ENCODE peak calls at places on chromosomes 13 and 19, in nine cellular contexts. B, L, A, H, V, D, T, K and M are unnamed samples.

GRCh38 chr13:95239293-95239692 is 62.0 kb downstream of the ABCC4 start:
- DNase-seq in B (no peak), T (no peak), V (no peak), D (peak), L (no peak), A (peak), K (no peak), H (no peak), M (no peak)

GRCh38 chr19:4575978-4576933 is 16.8 kb upstream of the SEMA6B start:
- DNase-seq in B (peak), H (peak), V (peak), D (peak), T (peak), L (peak), K (peak), A (no peak), M (peak)

GRCh38 chr13:73440296-73440895 is 381.6 kb downstream of the KLF5 start:
- DNase-seq in D (no peak), T (no peak), A (no peak), B (peak), K (no peak), H (no peak), V (no peak), L (peak), M (no peak)

GRCh38 chr19:19348266-19348665 is 27.6 kb downstream of the MAU2 start:
- DNase-seq in H (no peak), L (peak), B (no peak), K (no peak), V (no peak), T (no peak), A (no peak), D (no peak), M (no peak)

GRCh38 chr13:94878721-94879120 is 166.4 kb upstream of the SOX21 start:
- DNase-seq in H (no peak), V (no peak), T (no peak), D (no peak), A (no peak), K (no peak), L (no peak), B (no peak), M (no peak)

GRCh38 chr13:57409121-57409520 is 222.4 kb upstream of the PCDH17 start:
- DNase-seq in B (no peak), K (no peak), D (no peak), L (no peak), A (no peak), V (no peak), H (no peak), T (no peak), M (no peak)

GRCh38 chr19:23800281-23800680 is 41.6 kb upstream of the ZNF681 start:
- DNase-seq in H (no peak), V (no peak), T (no peak), A (no peak), D (no peak), K (no peak), B (no peak), L (no peak), M (no peak)

GRCh38 chr13:111370147-111370546 is 49.7 kb downstream of the TEX29 start:
- DNase-seq in D (no peak), L (no peak), B (no peak), V (no peak), T (no peak), H (no peak), A (no peak), K (no peak), M (no peak)

GRCh38 chr19:36152061-36152885 is at the start of gene COX7A1:
- DNase-seq in B (peak), H (peak), L (peak), K (peak), D (peak), V (peak), A (no peak), T (peak), M (peak)

GRCh38 chr19:6026390-6026897 is 48.5 kb upstream of the RANBP3 start:
- DNase-seq in K (no peak), H (no peak), L (no peak), T (no peak), A (no peak), D (no peak), B (no peak), V (peak), M (peak)

DNA sequence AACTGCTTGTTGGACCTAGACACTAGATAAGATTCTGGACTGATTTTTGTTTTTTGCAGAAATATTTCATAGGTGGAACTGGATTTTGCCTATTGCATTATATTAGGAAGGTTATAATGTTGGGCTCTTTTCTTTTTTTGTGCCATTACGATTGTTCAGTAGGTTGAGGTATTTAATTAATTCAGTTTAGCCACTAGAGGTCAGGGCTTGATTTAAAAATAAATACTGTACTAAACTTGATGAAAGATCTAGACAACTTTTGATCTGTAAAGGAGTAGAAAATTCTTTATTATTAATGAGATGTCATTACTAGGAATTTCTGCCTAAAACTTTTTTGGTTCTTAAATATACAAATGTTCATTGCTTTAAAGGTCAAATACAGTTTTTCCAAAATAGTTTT is 15.2 kb upstream of the SUPT20H start:
- DNase-seq in T (no peak), L (peak), D (no peak), K (no peak), A (no peak), V (no peak), B (peak), H (no peak), M (no peak)
- TF ChIP-seq CTCF in T (peak), L (peak), D (peak), K (peak), A (peak), V (peak), B (peak), H (no peak), M (peak)

GRCh38 chr19:17103177-17103576 is 27.6 kb downstream of the MYO9B start:
- DNase-seq in B (peak), T (peak), V (no peak), H (no peak), K (no peak), A (no peak), D (no peak), L (peak), M (no peak)
- TF ChIP-seq CTCF in B (peak), T (peak), V (peak), H (no peak), K (peak), A (peak), D (peak), L (peak), M (peak)

GRCh38 chr19:10227215-10227971 is 3.7 kb downstream of the S1PR2 start:
- DNase-seq in H (peak), B (peak), K (peak), D (no peak), T (no peak), V (no peak), A (no peak), L (no peak), M (peak)
- TF ChIP-seq CTCF in H (no peak), B (no peak), K (no peak), D (no peak), T (no peak), V (no peak), A (no peak), L (no peak), M (no peak)

DNA sequence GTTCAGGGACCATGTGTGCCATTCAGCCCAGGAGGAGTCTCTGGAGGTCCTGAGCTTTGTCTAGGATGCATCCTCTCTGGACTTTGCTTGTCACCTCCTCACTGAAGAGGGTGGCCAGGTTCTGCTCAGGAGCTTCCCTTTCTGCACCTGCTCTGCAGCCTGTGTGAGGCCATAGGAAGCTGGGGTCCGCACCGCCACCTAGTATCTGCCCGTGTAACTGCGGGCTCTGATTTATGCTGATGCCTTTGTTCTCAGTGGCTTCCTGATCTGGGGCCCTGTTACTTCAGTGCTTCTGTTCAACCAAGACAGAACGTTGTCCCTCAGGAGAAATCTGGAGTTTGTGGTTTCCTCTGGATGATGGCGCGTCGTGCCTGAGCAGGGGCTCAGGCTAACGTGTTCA is 15.5 kb downstream of the ZNF610 start:
- DNase-seq in D (no peak), V (no peak), B (no peak), H (no peak), T (no peak), L (no peak), K (no peak), A (no peak), M (no peak)
- TF ChIP-seq CTCF in D (no peak), V (no peak), B (no peak), H (no peak), T (no peak), L (no peak), K (no peak), A (no peak), M (no peak)

DNA sequence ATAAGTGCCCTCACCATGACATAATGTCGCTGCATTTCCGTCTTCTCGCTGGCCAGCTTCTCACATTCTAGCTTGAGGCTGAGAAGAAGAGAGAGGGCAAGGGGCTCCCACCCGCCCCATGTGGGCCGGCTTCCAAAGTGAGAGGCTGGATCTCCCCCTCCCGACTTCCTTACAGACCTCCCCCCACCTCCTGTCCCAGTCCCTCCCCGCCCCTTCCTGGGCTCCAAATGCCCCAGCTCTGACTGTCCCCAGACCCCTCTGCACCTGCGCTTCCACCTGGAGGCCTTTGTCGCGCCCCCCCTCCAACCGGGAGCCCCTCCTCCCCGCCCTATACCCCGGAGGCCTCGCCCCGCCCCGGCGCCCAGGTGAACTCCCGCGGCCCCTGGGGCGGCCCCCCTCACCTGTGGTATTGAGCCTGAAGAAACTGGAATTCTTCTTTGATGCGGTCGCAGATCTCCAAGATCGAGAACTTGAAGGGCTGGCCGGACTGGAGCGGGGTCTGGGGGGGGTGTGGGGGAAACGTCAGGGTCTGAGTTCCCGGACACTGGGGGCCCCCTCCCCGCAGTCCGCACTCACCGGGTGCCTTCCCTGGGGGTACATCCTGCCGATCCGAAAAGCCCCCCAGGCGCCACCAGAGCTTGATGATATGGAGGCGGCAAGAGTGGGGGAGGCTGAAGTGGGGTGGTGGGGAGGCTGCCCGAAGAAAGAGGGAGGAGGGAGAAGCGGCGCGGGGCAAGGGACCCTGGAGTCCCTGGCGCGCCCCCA is 593 bp downstream of the TLE2 start:
- DNase-seq in K (no peak), D (peak), H (no peak), V (no peak), T (peak), L (no peak), A (no peak), B (no peak), M (peak)
- TF ChIP-seq CTCF in K (no peak), D (no peak), H (no peak), V (no peak), T (no peak), L (no peak), A (no peak), B (no peak), M (no peak)

GRCh38 chr13:102650444-102650843 is 44.4 kb downstream of the METTL21C start:
- DNase-seq in T (no peak), V (no peak), D (no peak), H (no peak), L (no peak), B (no peak), A (no peak), K (no peak), M (no peak)
- TF ChIP-seq CTCF in T (no peak), V (no peak), D (no peak), H (no peak), L (no peak), B (no peak), A (no peak), K (no peak), M (no peak)

DNA sequence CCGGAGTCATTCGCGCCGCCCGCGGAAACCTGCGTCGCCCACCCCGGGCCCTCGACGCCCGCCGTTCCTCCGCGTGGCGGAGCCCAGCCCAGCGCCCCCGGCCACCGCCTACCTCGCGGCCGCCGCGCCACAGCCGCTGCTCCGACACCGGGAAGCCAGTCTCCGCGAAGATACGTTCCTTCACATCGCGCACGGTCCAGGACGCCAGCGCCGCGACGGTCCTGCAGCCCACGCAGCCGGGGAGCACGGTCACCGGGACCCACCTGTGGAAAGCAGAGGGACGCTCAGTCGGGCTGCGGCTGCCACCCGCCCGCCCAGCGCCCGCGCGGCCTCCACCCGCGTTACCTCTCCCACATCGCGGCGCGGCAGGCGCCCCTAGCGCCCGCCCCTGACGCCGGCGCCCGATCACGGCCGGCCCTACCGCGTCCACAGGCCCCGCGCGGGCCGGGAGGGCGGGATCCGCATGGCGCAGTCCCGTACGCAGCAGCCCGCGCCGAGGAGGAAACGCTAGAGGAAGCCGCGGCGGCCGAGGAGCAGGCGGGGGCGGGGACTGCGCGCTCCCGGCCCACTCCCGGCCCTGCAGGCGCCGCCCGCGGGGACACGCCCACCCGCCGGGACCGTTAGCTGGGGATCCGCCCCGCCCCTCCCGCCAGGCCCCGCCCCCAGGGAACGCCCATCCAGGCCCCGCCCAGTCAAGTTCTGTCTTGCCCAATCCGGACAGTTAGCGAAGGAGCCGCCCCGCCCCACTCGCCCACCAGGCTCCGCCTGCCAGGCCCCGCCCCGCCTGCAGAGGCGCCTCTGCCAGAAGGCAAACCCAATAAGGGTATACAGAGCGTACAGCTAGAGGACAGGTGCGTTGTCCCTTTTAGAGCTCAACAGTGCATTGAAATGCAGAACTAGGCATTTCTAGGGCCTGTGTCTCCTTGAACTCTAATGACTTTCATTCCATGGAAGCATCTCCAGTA is 58.2 kb downstream of the SACS start:
- DNase-seq in D (peak), A (peak), L (peak), V (peak), H (peak), B (peak), K (peak), T (peak), M (peak)
- TF ChIP-seq CTCF in D (peak), A (no peak), L (no peak), V (peak), H (no peak), B (no peak), K (no peak), T (peak), M (peak)

GRCh38 chr19:56315076-56315828 is 613 bp upstream of the ZSCAN5A start:
- DNase-seq in A (peak), D (peak), B (peak), T (peak), L (peak), K (peak), V (peak), H (peak), M (peak)

GRCh38 chr19:56314018-56314583 is 538 bp downstream of the ZSCAN5A start:
- DNase-seq in D (no peak), T (no peak), A (no peak), V (no peak), K (no peak), L (no peak), B (no peak), H (no peak), M (no peak)

GRCh38 chr19:56317749-56318148 is 3.1 kb upstream of the ZSCAN5A start:
- DNase-seq in B (no peak), K (no peak), L (no peak), A (no peak), D (no peak), T (no peak), V (no peak), H (no peak), M (no peak)

GRCh38 chr19:56314584-56315075 is at the start of gene ZSCAN5A:
- DNase-seq in T (peak), L (peak), V (peak), H (peak), K (peak), A (peak), B (peak), D (peak), M (peak)

GRCh38 chr19:56316728-56317127 is 2.1 kb upstream of the ZSCAN5A start:
- DNase-seq in D (no peak), H (no peak), V (no peak), B (no peak), T (no peak), L (no peak), A (no peak), K (no peak), M (no peak)
- TF ChIP-seq CTCF in D (no peak), H (no peak), V (no peak), B (no peak), T (no peak), L (no peak), A (no peak), K (no peak), M (no peak)

DNA sequence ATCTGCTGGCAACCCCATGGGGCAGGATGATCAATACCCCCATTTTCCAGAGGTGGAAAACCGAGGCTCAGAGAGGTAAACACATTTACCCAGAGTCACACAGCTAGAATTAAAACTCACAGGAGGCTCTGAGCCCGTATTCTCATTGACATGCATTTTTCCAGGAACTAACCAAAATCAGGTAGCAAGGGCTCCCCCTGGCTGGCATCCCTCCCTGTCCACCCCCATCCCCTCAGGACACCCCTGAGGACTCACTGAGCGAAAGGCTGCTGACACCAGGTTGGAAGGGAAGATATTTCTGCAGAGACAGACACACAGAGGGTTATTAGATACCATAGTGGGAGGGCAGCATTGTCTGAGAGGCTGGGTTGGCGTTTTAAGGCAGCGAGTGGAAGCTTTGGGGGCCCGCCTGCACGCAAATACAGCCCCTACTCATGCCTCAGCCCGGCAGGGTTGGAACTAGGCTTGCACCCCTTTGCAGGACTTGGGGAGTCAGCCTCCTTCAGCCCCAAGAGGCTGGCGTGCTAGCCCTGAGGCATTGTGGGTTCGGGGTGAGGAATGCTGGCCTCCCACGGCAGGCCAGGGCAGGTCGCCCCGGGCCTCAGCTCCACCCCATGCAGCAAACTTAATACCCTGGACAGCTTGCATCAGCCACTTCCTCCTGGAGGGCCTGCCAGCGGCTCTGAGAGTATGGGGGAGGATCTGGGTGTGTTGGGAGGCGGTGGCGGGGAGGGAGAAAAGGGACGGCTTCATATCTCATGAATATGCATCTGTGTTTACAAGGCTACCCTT is 3.9 kb downstream of the SLC1A5 start:
- DNase-seq in H (peak), T (peak), L (peak), K (peak), B (peak), V (peak), D (no peak), A (peak), M (peak)
- TF ChIP-seq CTCF in H (no peak), T (no peak), L (peak), K (no peak), B (peak), V (no peak), D (no peak), A (peak), M (no peak)